ENCODE peak calls at places on chromosomes 11 and 22, in eight cellular contexts. O is A549, Q is gastrocnemius medialis, P is tibial nerve, M is heart left ventricle, H is IMR-90, I is adrenal gland, K is Peyer's patch. V is an unnamed sample.
A peak's percentile ranks its signal among the peaks of the same experiment; 100 is the strongest.

GRCh38 chr11:76644591-76644990 is 26.0 kb downstream of the LRRC32 start:
- DNase-seq in Q (no peak), O (no peak), H (no peak), K (no peak), P (no peak), I (peak; percentile 9), M (no peak), V (no peak)

GRCh38 chr11:117071344-117071787 is 26.9 kb downstream of the SIK3 start:
- DNase-seq in H (no peak), O (no peak), I (peak; percentile 68), Q (peak; percentile 68), P (no peak), K (no peak), M (peak; percentile 39), V (no peak)

GRCh38 chr22:31893460-31893859 is 50.9 kb upstream of the YWHAH start:
- DNase-seq in O (no peak), Q (no peak), M (no peak), I (no peak), H (no peak), P (no peak), K (no peak), V (no peak)

GRCh38 chr11:122646549-122647340 is 8.8 kb upstream of the UBASH3B start:
- DNase-seq in I (no peak), O (no peak), P (no peak), H (peak; percentile 85), M (no peak), Q (no peak), K (no peak), V (no peak)

GRCh38 chr11:43920598-43921419 is 21.6 kb upstream of the C11orf96 start:
- DNase-seq in I (peak; percentile 70), K (no peak), H (peak; percentile 100), P (peak; percentile 61), O (peak; percentile 95), M (peak; percentile 76), Q (peak; percentile 92), V (peak; percentile 96)

GRCh38 chr22:11253000-11253511 is 4274.9 kb upstream of the OR11H1 start:
- DNase-seq in K (no peak), H (no peak), Q (no peak), P (no peak), M (peak; percentile 16), O (no peak), I (peak; percentile 12), V (no peak)

GRCh38 chr11:117985953-117986887 is at the start of gene IL10RA:
- DNase-seq in K (peak; percentile 93), O (peak; percentile 71), H (peak; percentile 20), P (peak; percentile 39), I (peak; percentile 78), M (peak; percentile 90), Q (peak; percentile 54), V (no peak)

GRCh38 chr22:39264344-39265116 is 19.7 kb upstream of the PDGFB start:
- DNase-seq in H (no peak), Q (peak; percentile 60), O (no peak), P (peak; percentile 42), K (no peak), I (no peak), M (peak; percentile 85), V (no peak)

GRCh38 chr11:47960015-47960414 is 20.3 kb upstream of the PTPRJ start:
- DNase-seq in M (no peak), H (no peak), Q (no peak), O (no peak), K (no peak), I (no peak), P (no peak), V (no peak)

GRCh38 chr11:126104420-126104819 is 41.8 kb upstream of the CDON start:
- DNase-seq in Q (no peak), K (no peak), M (no peak), O (no peak), I (no peak), P (no peak), H (no peak), V (no peak)

GRCh38 chr22:47818496-47818895 is 1056.0 kb downstream of the TBC1D22A start:
- DNase-seq in Q (no peak), K (no peak), P (no peak), M (no peak), H (no peak), I (no peak), O (no peak), V (no peak)

GRCh38 chr22:40107244-40107643 is 70.5 kb upstream of the TNRC6B start:
- DNase-seq in I (no peak), Q (no peak), O (no peak), M (no peak), P (no peak), K (no peak), H (no peak), V (no peak)

GRCh38 chr11:38718659-38719058 is 2120.6 kb upstream of the RAG2 start:
- DNase-seq in P (no peak), O (no peak), K (no peak), M (no peak), Q (no peak), H (no peak), I (no peak), V (no peak)

DNA sequence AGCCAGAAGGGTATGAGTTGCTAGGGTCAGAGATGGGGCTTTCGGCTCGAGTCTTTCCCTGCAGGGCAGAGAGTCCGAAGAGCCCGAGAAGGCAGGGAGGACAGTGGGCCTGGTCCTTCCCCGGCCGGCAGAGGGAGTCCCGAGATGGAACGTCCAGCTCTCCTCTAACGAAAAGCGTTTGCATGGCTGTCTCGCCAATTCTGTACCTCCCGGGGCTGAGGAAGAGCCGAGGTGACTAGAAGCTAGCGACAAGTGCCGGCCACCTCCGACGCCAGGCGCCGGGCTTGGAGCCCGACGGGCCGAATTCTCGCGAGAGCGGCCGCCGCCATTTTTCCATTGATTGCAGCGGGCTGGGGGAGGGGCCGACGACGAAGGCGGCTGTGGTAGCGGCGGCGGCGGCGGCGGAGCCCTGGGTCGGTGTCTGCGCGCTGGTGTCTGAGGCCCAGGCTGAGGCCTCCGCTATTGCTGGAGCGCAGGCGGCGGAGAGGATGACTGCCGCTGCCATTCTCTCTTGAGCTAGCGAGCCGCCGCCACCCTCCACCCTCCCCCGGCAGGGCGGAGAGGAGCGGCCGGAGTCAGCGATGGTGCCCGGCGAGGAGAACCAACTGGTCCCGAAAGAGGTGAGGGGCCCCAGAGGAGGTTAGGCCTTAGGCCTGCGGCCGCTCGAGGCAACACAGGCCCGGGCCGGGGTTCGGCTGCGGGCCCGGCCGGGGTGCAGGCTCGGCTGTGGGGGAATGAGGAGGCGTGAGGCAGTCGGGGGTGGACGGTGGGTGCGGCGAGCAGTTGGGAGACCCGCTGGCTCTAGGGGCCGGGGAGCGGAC is at the start of gene USP47:
- DNase-seq in M (peak; percentile 95), Q (peak; percentile 89), I (peak; percentile 93), K (peak; percentile 90), O (peak; percentile 77), P (peak; percentile 90), H (peak; percentile 70), V (peak; percentile 98)
- TF ChIP-seq POLR2A in M (peak; percentile 82), Q (peak; percentile 88), I (peak; percentile 90), K (peak; percentile 78), O (peak; percentile 97), P (peak; percentile 85), H (peak; percentile 80), V (peak; percentile 80)

GRCh38 chr22:26558246-26558895 is 31.6 kb downstream of the TPST2 start:
- DNase-seq in P (no peak), M (no peak), K (no peak), I (no peak), O (no peak), H (peak; percentile 46), Q (no peak), V (no peak)
- TF ChIP-seq CTCF in P (no peak), M (no peak), K (no peak), I (no peak), O (no peak), H (peak; percentile 6), Q (no peak), V (no peak)

GRCh38 chr11:44950625-44951472 is at the start of gene TP53I11:
- DNase-seq in Q (peak; percentile 67), K (peak; percentile 64), M (peak; percentile 92), P (peak; percentile 41), H (peak; percentile 60), O (peak; percentile 53), I (peak; percentile 76), V (no peak)
- TF ChIP-seq POLR2A in Q (peak; percentile 81), K (peak; percentile 53), M (peak; percentile 92), P (peak; percentile 67), H (no peak), O (peak; percentile 64), I (peak; percentile 63), V (peak; percentile 26)

GRCh38 chr22:37742374-37743092 is 45.7 kb downstream of the TRIOBP start:
- DNase-seq in M (no peak), P (no peak), H (peak; percentile 91), O (no peak), K (no peak), Q (peak; percentile 52), I (no peak), V (no peak)
- TF ChIP-seq CTCF in M (no peak), P (no peak), H (no peak), O (no peak), K (no peak), Q (no peak), I (no peak), V (no peak)

GRCh38 chr11:68270334-68271022 is 1.3 kb downstream of the C11orf24 start:
- DNase-seq in M (no peak), P (no peak), I (no peak), O (no peak), Q (no peak), K (no peak), H (no peak), V (no peak)
- TF ChIP-seq POLR2A in M (no peak), P (no peak), I (no peak), O (no peak), Q (no peak), K (peak; percentile 74), H (no peak), V (no peak)

GRCh38 chr22:23693979-23694680 is 3.3 kb downstream of the RGL4 start:
- DNase-seq in M (no peak), K (no peak), Q (no peak), H (no peak), P (no peak), I (no peak), O (no peak), V (no peak)

GRCh38 chr22:23691748-23692423 is 1.1 kb downstream of the RGL4 start:
- DNase-seq in P (no peak), O (no peak), M (no peak), K (no peak), H (no peak), I (no peak), Q (no peak), V (no peak)

GRCh38 chr22:23690713-23691112 is at the start of gene RGL4:
- DNase-seq in K (no peak), I (no peak), P (peak; percentile 4), Q (no peak), H (no peak), M (no peak), O (no peak), V (no peak)

GRCh38 chr22:23695141-23695540 is 4.3 kb downstream of the RGL4 start:
- DNase-seq in H (no peak), Q (no peak), M (no peak), I (no peak), K (no peak), O (no peak), P (no peak), V (no peak)

GRCh38 chr22:23692598-23693291 is 1.9 kb downstream of the RGL4 start:
- DNase-seq in Q (peak; percentile 74), I (no peak), K (no peak), H (no peak), M (no peak), P (no peak), O (no peak), V (no peak)
- TF ChIP-seq CTCF in Q (no peak), I (no peak), K (no peak), H (no peak), M (no peak), P (no peak), O (no peak), V (no peak)

V was measured in esophagus muscularis mucosa.